ENCODE peak calls at places on chromosomes 6 and 20, in nine cellular contexts. One of them, this sample, is unnamed.

GRCh38 chr6:131547524-131547923 is 25.5 kb upstream of the ARG1 start:
- DNase-seq in psoas muscle: no peak
- DNase-seq in left ventricle myocardium inferior: no peak
- DNase-seq in GM06990: no peak
- DNase-seq in endothelial cell of umbilical vein: no peak
- DNase-seq in colonic mucosa: no peak
- DNase-seq in fibroblast of villous mesenchyme: no peak
- DNase-seq in heart right ventricle: no peak
- DNase-seq in brain microvascular endothelial cell: no peak
- DNase-seq in this sample: no peak

GRCh38 chr20:8924539-8924938 is 144.3 kb upstream of the PLCB4 start:
- DNase-seq in psoas muscle: no peak
- DNase-seq in left ventricle myocardium inferior: no peak
- DNase-seq in GM06990: no peak
- DNase-seq in endothelial cell of umbilical vein: no peak
- DNase-seq in colonic mucosa: no peak
- DNase-seq in fibroblast of villous mesenchyme: no peak
- DNase-seq in heart right ventricle: no peak
- DNase-seq in brain microvascular endothelial cell: no peak
- DNase-seq in this sample: no peak

GRCh38 chr6:43058511-43058910 is 723 bp downstream of the MRPL2 start:
- DNase-seq in psoas muscle: no peak
- DNase-seq in left ventricle myocardium inferior: no peak
- DNase-seq in GM06990: no peak
- DNase-seq in endothelial cell of umbilical vein: no peak
- DNase-seq in colonic mucosa: no peak
- DNase-seq in fibroblast of villous mesenchyme: no peak
- DNase-seq in heart right ventricle: no peak
- DNase-seq in brain microvascular endothelial cell: no peak
- DNase-seq in this sample: no peak

GRCh38 chr6:132443206-132443605 is 41.9 kb upstream of the MOXD1 start:
- DNase-seq in psoas muscle: no peak
- DNase-seq in left ventricle myocardium inferior: no peak
- DNase-seq in GM06990: no peak
- DNase-seq in endothelial cell of umbilical vein: no peak
- DNase-seq in colonic mucosa: no peak
- DNase-seq in fibroblast of villous mesenchyme: peak; percentile 44
- DNase-seq in heart right ventricle: no peak
- DNase-seq in brain microvascular endothelial cell: no peak
- DNase-seq in this sample: peak; percentile 57

GRCh38 chr6:128558924-128559323 is 38.5 kb upstream of the PTPRK start:
- DNase-seq in psoas muscle: no peak
- DNase-seq in left ventricle myocardium inferior: no peak
- DNase-seq in GM06990: no peak
- DNase-seq in endothelial cell of umbilical vein: no peak
- DNase-seq in colonic mucosa: no peak
- DNase-seq in fibroblast of villous mesenchyme: no peak
- DNase-seq in heart right ventricle: no peak
- DNase-seq in brain microvascular endothelial cell: no peak
- DNase-seq in this sample: no peak

GRCh38 chr20:4065405-4065841 is 50.1 kb upstream of the RNF24 start:
- DNase-seq in psoas muscle: no peak
- DNase-seq in left ventricle myocardium inferior: no peak
- DNase-seq in GM06990: no peak
- DNase-seq in endothelial cell of umbilical vein: peak; percentile 78
- DNase-seq in colonic mucosa: no peak
- DNase-seq in fibroblast of villous mesenchyme: peak; percentile 93
- DNase-seq in heart right ventricle: no peak
- DNase-seq in brain microvascular endothelial cell: peak; percentile 34
- DNase-seq in this sample: peak; percentile 95

GRCh38 chr6:45577836-45578504 is 200.2 kb upstream of the SUPT3H start:
- DNase-seq in psoas muscle: no peak
- DNase-seq in left ventricle myocardium inferior: no peak
- DNase-seq in GM06990: no peak
- DNase-seq in endothelial cell of umbilical vein: peak; percentile 15
- DNase-seq in colonic mucosa: no peak
- DNase-seq in fibroblast of villous mesenchyme: peak; percentile 83
- DNase-seq in heart right ventricle: no peak
- DNase-seq in brain microvascular endothelial cell: no peak
- DNase-seq in this sample: peak; percentile 38

GRCh38 chr6:69914015-69914485 is 47.7 kb downstream of the COL19A1 start:
- DNase-seq in psoas muscle: no peak
- DNase-seq in left ventricle myocardium inferior: no peak
- DNase-seq in GM06990: no peak
- DNase-seq in endothelial cell of umbilical vein: no peak
- DNase-seq in colonic mucosa: no peak
- DNase-seq in fibroblast of villous mesenchyme: no peak
- DNase-seq in heart right ventricle: no peak
- DNase-seq in brain microvascular endothelial cell: no peak
- DNase-seq in this sample: peak; percentile 49

GRCh38 chr6:156776470-156776840 is 723 bp upstream of the ARID1B start:
- DNase-seq in psoas muscle: no peak
- DNase-seq in left ventricle myocardium inferior: no peak
- DNase-seq in GM06990: no peak
- DNase-seq in endothelial cell of umbilical vein: no peak
- DNase-seq in colonic mucosa: peak; percentile 47
- DNase-seq in fibroblast of villous mesenchyme: peak; percentile 55
- DNase-seq in heart right ventricle: no peak
- DNase-seq in brain microvascular endothelial cell: peak; percentile 24
- DNase-seq in this sample: peak; percentile 52

GRCh38 chr6:81911446-81911845 is 159.0 kb upstream of the TENT5A start:
- DNase-seq in psoas muscle: no peak
- DNase-seq in left ventricle myocardium inferior: no peak
- DNase-seq in GM06990: no peak
- DNase-seq in endothelial cell of umbilical vein: no peak
- DNase-seq in colonic mucosa: no peak
- DNase-seq in fibroblast of villous mesenchyme: no peak
- DNase-seq in heart right ventricle: no peak
- DNase-seq in brain microvascular endothelial cell: no peak
- DNase-seq in this sample: no peak

GRCh38 chr6:74447013-74447412 is 751.0 kb downstream of the CD109 start:
- DNase-seq in psoas muscle: no peak
- DNase-seq in left ventricle myocardium inferior: no peak
- DNase-seq in GM06990: peak; percentile 30
- DNase-seq in endothelial cell of umbilical vein: no peak
- DNase-seq in colonic mucosa: no peak
- DNase-seq in fibroblast of villous mesenchyme: peak; percentile 13
- DNase-seq in heart right ventricle: no peak
- DNase-seq in brain microvascular endothelial cell: peak; percentile 50
- DNase-seq in this sample: peak; percentile 55

DNA sequence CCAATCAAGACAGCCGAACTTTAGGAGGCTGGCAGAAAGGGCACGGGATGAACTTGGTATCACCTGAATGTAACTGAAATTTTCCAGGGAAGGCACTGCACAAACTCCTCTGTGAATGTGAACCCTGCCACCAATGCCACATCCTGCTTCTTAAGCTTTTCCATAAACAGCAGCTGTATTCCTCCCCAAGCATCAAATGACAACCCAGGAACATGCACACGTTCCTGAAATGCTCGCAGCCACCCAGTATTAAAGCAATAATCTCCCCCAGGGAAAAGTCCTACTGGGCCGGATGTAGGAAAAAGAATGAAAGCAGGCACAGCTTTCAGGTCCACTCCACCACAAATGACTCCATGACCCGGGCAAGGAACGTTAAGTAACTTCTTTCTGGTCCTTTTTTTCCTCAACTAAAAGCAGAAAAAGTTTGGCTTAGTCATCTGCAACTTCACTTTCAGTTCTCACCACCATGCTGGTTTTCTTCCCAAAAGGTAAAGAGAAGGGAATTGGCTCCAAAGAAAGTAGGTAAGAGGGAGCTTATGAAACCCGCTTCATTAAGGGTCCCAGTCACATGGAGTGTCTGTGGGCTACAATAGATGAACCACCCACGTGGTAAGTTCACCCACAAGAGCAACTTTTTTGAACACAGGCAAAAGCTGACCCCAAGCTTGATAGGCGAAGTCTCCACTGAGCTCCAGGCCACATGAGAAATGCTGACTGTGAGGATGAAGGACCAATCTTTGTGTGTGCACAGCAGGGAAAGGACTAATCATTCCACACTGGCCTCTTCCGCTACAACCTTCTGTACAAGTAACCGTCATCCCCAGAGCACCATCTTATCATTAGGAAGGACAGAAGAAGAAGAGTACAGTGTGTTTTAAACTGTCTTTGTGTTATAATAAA is 90.1 kb downstream of the HIVEP2 start:
- DNase-seq in psoas muscle: no peak
- DNase-seq in left ventricle myocardium inferior: no peak
- DNase-seq in GM06990: no peak
- DNase-seq in endothelial cell of umbilical vein: no peak
- DNase-seq in colonic mucosa: no peak
- DNase-seq in fibroblast of villous mesenchyme: no peak
- DNase-seq in heart right ventricle: no peak
- DNase-seq in brain microvascular endothelial cell: no peak
- DNase-seq in this sample: no peak
- H3K4me3 ChIP-seq in psoas muscle: no peak overlapping the region
- H3K4me3 ChIP-seq in left ventricle myocardium inferior: no peak overlapping the region
- H3K4me3 ChIP-seq in GM06990: no peak overlapping the region
- H3K4me3 ChIP-seq in endothelial cell of umbilical vein: no peak overlapping the region
- H3K4me3 ChIP-seq in colonic mucosa: no peak overlapping the region
- H3K4me3 ChIP-seq in fibroblast of villous mesenchyme: no peak overlapping the region
- H3K4me3 ChIP-seq in heart right ventricle: no peak overlapping the region
- H3K4me3 ChIP-seq in brain microvascular endothelial cell: no peak overlapping the region
- H3K4me3 ChIP-seq in this sample: no peak overlapping the region

GRCh38 chr6:30670760-30671527 is 1.9 kb downstream of the DHX16 start:
- DNase-seq in psoas muscle: no peak
- DNase-seq in left ventricle myocardium inferior: no peak
- DNase-seq in GM06990: no peak
- DNase-seq in endothelial cell of umbilical vein: no peak
- DNase-seq in colonic mucosa: no peak
- DNase-seq in fibroblast of villous mesenchyme: no peak
- DNase-seq in heart right ventricle: no peak
- DNase-seq in brain microvascular endothelial cell: no peak
- DNase-seq in this sample: no peak
- TF ChIP-seq CTCF in psoas muscle: no peak
- TF ChIP-seq CTCF in left ventricle myocardium inferior: no peak
- TF ChIP-seq CTCF in GM06990: no peak
- TF ChIP-seq CTCF in endothelial cell of umbilical vein: peak; percentile 17
- TF ChIP-seq CTCF in colonic mucosa: no peak
- TF ChIP-seq CTCF in fibroblast of villous mesenchyme: peak; percentile 28
- TF ChIP-seq CTCF in heart right ventricle: no peak
- TF ChIP-seq CTCF in brain microvascular endothelial cell: peak; percentile 58
- TF ChIP-seq CTCF in this sample: peak; percentile 56

DNA sequence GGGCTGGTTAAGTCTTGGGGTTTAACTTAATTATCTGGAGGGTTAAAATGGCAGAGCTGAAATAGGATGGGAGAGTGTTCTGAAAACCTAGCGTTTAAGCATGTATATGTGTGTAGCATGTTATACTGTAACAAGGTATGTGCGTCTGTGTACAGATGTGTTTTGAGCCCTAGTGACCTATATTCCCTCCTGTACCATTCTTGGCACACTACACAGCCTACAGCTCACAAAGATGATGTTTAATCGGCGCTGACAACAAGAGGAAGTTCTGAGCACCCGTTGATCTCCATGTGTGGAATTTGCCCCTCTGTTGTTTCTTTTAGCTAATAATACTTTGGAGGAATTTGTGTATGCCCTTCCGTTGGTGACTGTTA is 1.4 kb downstream of the CARMIL1 start:
- DNase-seq in psoas muscle: no peak
- DNase-seq in left ventricle myocardium inferior: no peak
- DNase-seq in GM06990: no peak
- DNase-seq in endothelial cell of umbilical vein: peak; percentile 22
- DNase-seq in colonic mucosa: peak; percentile 37
- DNase-seq in fibroblast of villous mesenchyme: no peak
- DNase-seq in heart right ventricle: no peak
- DNase-seq in brain microvascular endothelial cell: no peak
- DNase-seq in this sample: peak; percentile 24
- H3K4me3 ChIP-seq in psoas muscle: peak overlapping the region; percentile 73
- H3K4me3 ChIP-seq in left ventricle myocardium inferior: peak overlapping the region; percentile 76
- H3K4me3 ChIP-seq in GM06990: no peak overlapping the region
- H3K4me3 ChIP-seq in endothelial cell of umbilical vein: no peak overlapping the region
- H3K4me3 ChIP-seq in colonic mucosa: peak overlapping the region; percentile 74
- H3K4me3 ChIP-seq in fibroblast of villous mesenchyme: peak overlapping the region; percentile 76
- H3K4me3 ChIP-seq in heart right ventricle: peak overlapping the region; percentile 83
- H3K4me3 ChIP-seq in brain microvascular endothelial cell: peak overlapping the region; percentile 76
- H3K4me3 ChIP-seq in this sample: peak overlapping the region; percentile 73

GRCh38 chr20:45959126-45959525 is 12.9 kb downstream of the ZNF335 start:
- DNase-seq in psoas muscle: peak; percentile 42
- DNase-seq in left ventricle myocardium inferior: no peak
- DNase-seq in GM06990: no peak
- DNase-seq in endothelial cell of umbilical vein: no peak
- DNase-seq in colonic mucosa: no peak
- DNase-seq in fibroblast of villous mesenchyme: no peak
- DNase-seq in heart right ventricle: no peak
- DNase-seq in brain microvascular endothelial cell: no peak
- DNase-seq in this sample: no peak

GRCh38 chr20:45958593-45958992 is 13.4 kb downstream of the ZNF335 start:
- DNase-seq in psoas muscle: no peak
- DNase-seq in left ventricle myocardium inferior: no peak
- DNase-seq in GM06990: no peak
- DNase-seq in endothelial cell of umbilical vein: no peak
- DNase-seq in colonic mucosa: no peak
- DNase-seq in fibroblast of villous mesenchyme: no peak
- DNase-seq in heart right ventricle: no peak
- DNase-seq in brain microvascular endothelial cell: no peak
- DNase-seq in this sample: no peak

GRCh38 chr20:45959956-45960630 is 11.9 kb downstream of the ZNF335 start:
- DNase-seq in psoas muscle: peak; percentile 39
- DNase-seq in left ventricle myocardium inferior: no peak
- DNase-seq in GM06990: no peak
- DNase-seq in endothelial cell of umbilical vein: no peak
- DNase-seq in colonic mucosa: no peak
- DNase-seq in fibroblast of villous mesenchyme: no peak
- DNase-seq in heart right ventricle: no peak
- DNase-seq in brain microvascular endothelial cell: no peak
- DNase-seq in this sample: no peak

GRCh38 chr20:45953672-45954071 is 18.3 kb downstream of the ZNF335 start:
- DNase-seq in psoas muscle: peak; percentile 50
- DNase-seq in left ventricle myocardium inferior: no peak
- DNase-seq in GM06990: no peak
- DNase-seq in endothelial cell of umbilical vein: no peak
- DNase-seq in colonic mucosa: no peak
- DNase-seq in fibroblast of villous mesenchyme: no peak
- DNase-seq in heart right ventricle: no peak
- DNase-seq in brain microvascular endothelial cell: no peak
- DNase-seq in this sample: no peak

DNA sequence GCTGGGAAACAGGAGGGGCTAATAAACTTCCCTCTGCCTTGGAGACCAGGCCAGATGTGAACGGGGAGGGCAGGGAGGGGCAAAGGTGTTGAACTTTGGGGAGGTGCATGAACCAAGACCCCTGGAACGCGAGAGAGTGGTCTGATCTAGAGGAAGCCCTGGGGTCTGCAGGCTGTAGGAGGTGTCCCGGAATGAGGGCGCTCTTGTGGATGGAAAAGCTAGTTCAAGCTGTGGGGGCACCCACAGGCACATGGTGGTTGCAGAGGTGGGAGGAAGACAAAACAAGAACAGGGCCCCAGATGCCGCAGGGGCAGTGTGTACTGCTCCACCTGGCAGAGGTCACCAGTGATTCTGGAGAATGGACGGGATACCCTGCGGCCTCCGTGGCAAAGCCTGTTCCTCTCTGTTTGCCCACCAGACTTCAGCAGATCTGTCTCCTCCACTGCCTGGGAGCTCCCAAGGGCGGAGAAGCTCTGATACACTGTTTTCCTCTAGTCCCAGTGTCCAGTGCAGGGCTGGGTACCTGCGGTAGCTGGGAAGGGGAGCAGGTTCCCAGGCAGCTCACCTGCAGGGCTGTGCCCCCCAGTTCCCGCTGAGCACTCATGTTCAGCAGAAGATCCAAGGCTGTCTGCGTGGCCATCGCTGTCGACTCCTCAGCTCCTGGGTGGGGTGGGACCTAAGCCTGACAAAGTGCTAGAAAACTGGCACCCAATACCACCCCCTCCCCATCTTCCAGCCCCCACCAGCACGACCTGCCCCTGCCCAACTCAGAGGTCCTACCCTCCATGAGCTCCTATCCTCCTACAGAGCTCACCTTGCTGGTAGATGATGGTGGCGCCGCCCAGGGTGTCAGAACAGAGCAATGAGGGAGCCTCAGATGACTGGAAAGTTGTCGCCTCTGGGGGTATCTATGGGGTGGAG is 14.7 kb downstream of the ZNF335 start:
- DNase-seq in psoas muscle: peak; percentile 41
- DNase-seq in left ventricle myocardium inferior: no peak
- DNase-seq in GM06990: no peak
- DNase-seq in endothelial cell of umbilical vein: no peak
- DNase-seq in colonic mucosa: no peak
- DNase-seq in fibroblast of villous mesenchyme: no peak
- DNase-seq in heart right ventricle: no peak
- DNase-seq in brain microvascular endothelial cell: no peak
- DNase-seq in this sample: no peak
- TF ChIP-seq CTCF in psoas muscle: no peak
- TF ChIP-seq CTCF in left ventricle myocardium inferior: no peak
- TF ChIP-seq CTCF in GM06990: no peak
- TF ChIP-seq CTCF in endothelial cell of umbilical vein: no peak
- TF ChIP-seq CTCF in colonic mucosa: no peak
- TF ChIP-seq CTCF in fibroblast of villous mesenchyme: no peak
- TF ChIP-seq CTCF in heart right ventricle: no peak
- TF ChIP-seq CTCF in brain microvascular endothelial cell: no peak
- TF ChIP-seq CTCF in this sample: no peak